ENCODE peak calls at places on chromosomes 7 and 10, in nine cellular contexts. Y is WTC11; R is A549; B is heart left ventricle; M is fibroblast of lung; G is dorsolateral prefrontal cortex; D is CD8-positive, alpha-beta T cell; O is B cell; A is astrocyte of the cerebellum. I is an unnamed sample.

GRCh38 chr7:94368371-94368791 is 26.3 kb upstream of the COL1A2 start:
- DNase-seq in A (peak), D (no peak), G (no peak), R (no peak), O (no peak), B (no peak), Y (no peak), M (peak), I (no peak)

GRCh38 chr7:77525231-77525630 is 11.9 kb upstream of the PTPN12 start:
- DNase-seq in Y (no peak), O (no peak), G (no peak), D (no peak), B (no peak), M (peak), R (no peak), A (no peak), I (no peak)

GRCh38 chr10:12499066-12499465 is 149.7 kb downstream of the CAMK1D start:
- DNase-seq in D (no peak), O (no peak), Y (no peak), M (peak), A (peak), G (no peak), R (no peak), B (no peak), I (no peak)

GRCh38 chr10:98246911-98247820 is 20.8 kb downstream of the LOXL4 start:
- DNase-seq in B (no peak), G (no peak), D (no peak), R (no peak), Y (no peak), O (no peak), M (peak), A (peak), I (no peak)

GRCh38 chr7:3439333-3440030 is 138.4 kb downstream of the SDK1 start:
- DNase-seq in B (no peak), A (peak), M (peak), G (no peak), Y (no peak), D (no peak), R (peak), O (no peak), I (no peak)

GRCh38 chr7:151897201-151897711 is 20.3 kb upstream of the PRKAG2 start:
- DNase-seq in G (no peak), R (no peak), O (no peak), M (no peak), Y (peak), A (no peak), D (no peak), B (no peak), I (no peak)

GRCh38 chr7:158588085-158588877 is 658 bp upstream of the PTPRN2 start:
- DNase-seq in M (no peak), Y (no peak), A (no peak), B (no peak), O (no peak), R (no peak), G (no peak), D (no peak), I (no peak)

GRCh38 chr7:20388064-20388463 is 57.4 kb downstream of the ITGB8 start:
- DNase-seq in D (no peak), O (no peak), Y (no peak), B (no peak), M (peak), A (no peak), G (no peak), R (no peak), I (no peak)

GRCh38 chr7:98619450-98620321 is 2.6 kb downstream of the NPTX2 start:
- DNase-seq in Y (peak), R (no peak), O (no peak), G (no peak), B (peak), A (peak), D (no peak), M (peak), I (no peak)

GRCh38 chr7:1156782-1157535 is 3.0 kb downstream of the ZFAND2A start:
- DNase-seq in R (peak), Y (no peak), B (no peak), M (peak), G (no peak), A (peak), D (no peak), O (no peak), I (no peak)

GRCh38 chr7:2978403-2978802 is 65.3 kb downstream of the CARD11 start:
- DNase-seq in R (no peak), M (peak), Y (peak), A (no peak), D (peak), G (no peak), B (peak), O (peak), I (no peak)

GRCh38 chr7:74561898-74562613 is 95.5 kb upstream of the GTF2I start:
- DNase-seq in A (no peak), Y (no peak), M (no peak), G (no peak), R (no peak), B (no peak), O (no peak), D (no peak), I (no peak)

GRCh38 chr7:50782376-50783208 is at the start of gene GRB10:
- DNase-seq in G (peak), D (no peak), M (peak), B (peak), Y (peak), A (no peak), O (no peak), R (no peak), I (peak)

GRCh38 chr10:30857803-30858202 is 173.9 kb downstream of the ZNF438 start:
- DNase-seq in D (no peak), B (peak), M (peak), G (no peak), Y (no peak), R (no peak), O (no peak), A (no peak), I (no peak)

GRCh38 chr7:112798199-112799159 is 8.3 kb upstream of the TMEM168 start:
- DNase-seq in D (no peak), R (no peak), O (no peak), M (no peak), A (no peak), G (no peak), B (no peak), Y (no peak), I (no peak)

GRCh38 chr7:106865130-106866115 is at the start of gene PIK3CG:
- DNase-seq in B (no peak), M (no peak), A (no peak), R (no peak), D (no peak), G (no peak), O (peak), Y (no peak), I (no peak)

GRCh38 chr10:127063762-127064161 is 132.6 kb downstream of the INSYN2A start:
- DNase-seq in O (no peak), Y (no peak), R (no peak), M (no peak), A (no peak), B (no peak), G (no peak), D (no peak), I (no peak)

GRCh38 chr10:30456262-30456661 is 22.3 kb downstream of the MAP3K8 start:
- DNase-seq in M (no peak), A (no peak), D (no peak), G (no peak), B (peak), O (peak), R (no peak), Y (no peak), I (no peak)

GRCh38 chr10:12333382-12334185 is 15.8 kb upstream of the CAMK1D start:
- DNase-seq in G (no peak), Y (no peak), M (peak), A (peak), D (no peak), R (peak), O (peak), B (peak), I (no peak)

GRCh38 chr7:73851410-73852338 is 9.3 kb upstream of the TMEM270 start:
- DNase-seq in Y (no peak), B (no peak), M (peak), A (peak), D (no peak), G (no peak), O (no peak), R (peak), I (no peak)

GRCh38 chr10:14670551-14671240 is 104.0 kb downstream of the FAM107B start:
- DNase-seq in D (no peak), O (no peak), B (no peak), A (no peak), Y (no peak), M (no peak), G (no peak), R (peak), I (no peak)

GRCh38 chr7:42125321-42125720 is 111.7 kb downstream of the GLI3 start:
- DNase-seq in B (no peak), D (no peak), M (no peak), G (no peak), Y (no peak), O (no peak), A (no peak), R (no peak), I (no peak)

GRCh38 chr7:47678641-47679380 is 96.9 kb upstream of the TNS3 start:
- DNase-seq in D (no peak), R (no peak), O (no peak), G (no peak), A (no peak), B (no peak), Y (no peak), M (no peak), I (no peak)

GRCh38 chr7:114879554-114879953 is 42.3 kb upstream of the MDFIC start:
- DNase-seq in M (peak), D (no peak), G (no peak), B (no peak), R (no peak), O (no peak), A (peak), Y (no peak), I (no peak)

GRCh38 chr10:132850246-132850645 is 64.3 kb upstream of the NKX6-2 start:
- DNase-seq in O (no peak), B (peak), Y (peak), M (no peak), R (no peak), A (no peak), G (no peak), D (no peak), I (no peak)

GRCh38 chr10:105973912-105974311 is 1190.6 kb downstream of the SORCS1 start:
- DNase-seq in G (no peak), B (no peak), O (no peak), D (no peak), A (no peak), Y (no peak), M (no peak), R (no peak), I (no peak)

GRCh38 chr7:122198581-122198980 is 54.5 kb upstream of the AASS start:
- DNase-seq in O (no peak), D (no peak), M (no peak), Y (no peak), A (no peak), B (no peak), G (no peak), R (no peak), I (no peak)

GRCh38 chr10:1417574-1417973 is 319.8 kb downstream of the ADARB2 start:
- DNase-seq in D (no peak), G (no peak), B (no peak), O (no peak), M (no peak), Y (no peak), R (no peak), A (no peak), I (no peak)

GRCh38 chr10:25050402-25050801 is 34.0 kb downstream of the THNSL1 start:
- DNase-seq in M (peak), O (no peak), G (no peak), R (no peak), D (no peak), B (no peak), Y (no peak), A (no peak), I (no peak)

GRCh38 chr7:124033093-124033806 is 383 bp upstream of the TMEM229A start:
- DNase-seq in Y (peak), D (no peak), B (peak), A (no peak), O (no peak), G (peak), R (no peak), M (no peak), I (peak)

GRCh38 chr7:67551027-67551426 is 554.4 kb downstream of the TYW1 start:
- DNase-seq in B (no peak), D (no peak), Y (no peak), M (no peak), R (no peak), G (no peak), O (no peak), A (no peak), I (no peak)

GRCh38 chr10:127619550-127619949 is 70.4 kb downstream of the NPS start:
- DNase-seq in A (no peak), M (no peak), B (no peak), O (no peak), G (peak), D (no peak), Y (no peak), R (no peak), I (no peak)

GRCh38 chr7:123649956-123650355 is 5.7 kb upstream of the LMOD2 start:
- DNase-seq in R (no peak), M (peak), O (no peak), B (no peak), G (no peak), Y (no peak), A (no peak), D (no peak), I (no peak)

GRCh38 chr7:101947899-101948298 is 130.5 kb downstream of the CUX1 start:
- DNase-seq in D (no peak), G (peak), O (no peak), Y (no peak), A (no peak), B (peak), M (peak), R (no peak), I (no peak)

GRCh38 chr7:1040790-1041189 is 3.6 kb upstream of the GPR146 start:
- DNase-seq in A (no peak), M (peak), O (no peak), D (no peak), B (no peak), G (no peak), R (no peak), Y (no peak), I (no peak)

GRCh38 chr10:63681965-63682704 is 160.9 kb downstream of the REEP3 start:
- DNase-seq in R (no peak), D (no peak), O (no peak), M (peak), Y (no peak), A (no peak), G (no peak), B (peak), I (no peak)

GRCh38 chr7:143901360-143901709 is 641 bp downstream of the TCAF1 start:
- DNase-seq in O (no peak), G (no peak), M (peak), R (peak), B (peak), A (peak), Y (no peak), D (no peak), I (no peak)

GRCh38 chr10:58773942-58774341 is 261.3 kb downstream of the BICC1 start:
- DNase-seq in A (no peak), O (no peak), D (no peak), M (no peak), B (no peak), R (no peak), G (no peak), Y (no peak), I (no peak)

GRCh38 chr10:5018150-5018549 is 14.5 kb upstream of the AKR1C2 start:
- DNase-seq in R (no peak), B (no peak), O (no peak), A (no peak), D (no peak), M (no peak), G (no peak), Y (no peak), I (no peak)

GRCh38 chr10:5012595-5012994 is 8.9 kb upstream of the AKR1C2 start:
- DNase-seq in B (no peak), G (no peak), Y (no peak), O (no peak), R (no peak), M (no peak), D (no peak), A (no peak), I (no peak)

GRCh38 chr10:5013385-5013784 is 9.7 kb upstream of the AKR1C2 start:
- DNase-seq in B (no peak), A (no peak), G (no peak), M (no peak), Y (no peak), R (no peak), D (no peak), O (no peak), I (no peak)

GRCh38 chr10:5014936-5015335 is 11.3 kb upstream of the AKR1C2 start:
- DNase-seq in A (no peak), D (no peak), M (no peak), G (no peak), R (peak), O (no peak), B (no peak), Y (no peak), I (no peak)
- TF ChIP-seq CTCF in A (no peak), D (no peak), M (no peak), G (no peak), R (peak), O (no peak), B (no peak), Y (no peak), I (no peak)

GRCh38 chr10:48614481-48615383 is 9.9 kb upstream of the ARHGAP22 start:
- DNase-seq in M (peak), B (no peak), R (peak), Y (no peak), D (no peak), A (no peak), O (no peak), G (no peak), I (no peak)
- TF ChIP-seq CTCF in M (no peak), B (no peak), R (peak), Y (no peak), D (no peak), A (peak), O (peak), G (no peak), I (peak)

GRCh38 chr10:82148764-82149163 is 273.8 kb downstream of the NRG3 start:
- DNase-seq in O (no peak), Y (no peak), B (no peak), G (no peak), A (no peak), R (no peak), D (no peak), M (no peak), I (no peak)

DNA sequence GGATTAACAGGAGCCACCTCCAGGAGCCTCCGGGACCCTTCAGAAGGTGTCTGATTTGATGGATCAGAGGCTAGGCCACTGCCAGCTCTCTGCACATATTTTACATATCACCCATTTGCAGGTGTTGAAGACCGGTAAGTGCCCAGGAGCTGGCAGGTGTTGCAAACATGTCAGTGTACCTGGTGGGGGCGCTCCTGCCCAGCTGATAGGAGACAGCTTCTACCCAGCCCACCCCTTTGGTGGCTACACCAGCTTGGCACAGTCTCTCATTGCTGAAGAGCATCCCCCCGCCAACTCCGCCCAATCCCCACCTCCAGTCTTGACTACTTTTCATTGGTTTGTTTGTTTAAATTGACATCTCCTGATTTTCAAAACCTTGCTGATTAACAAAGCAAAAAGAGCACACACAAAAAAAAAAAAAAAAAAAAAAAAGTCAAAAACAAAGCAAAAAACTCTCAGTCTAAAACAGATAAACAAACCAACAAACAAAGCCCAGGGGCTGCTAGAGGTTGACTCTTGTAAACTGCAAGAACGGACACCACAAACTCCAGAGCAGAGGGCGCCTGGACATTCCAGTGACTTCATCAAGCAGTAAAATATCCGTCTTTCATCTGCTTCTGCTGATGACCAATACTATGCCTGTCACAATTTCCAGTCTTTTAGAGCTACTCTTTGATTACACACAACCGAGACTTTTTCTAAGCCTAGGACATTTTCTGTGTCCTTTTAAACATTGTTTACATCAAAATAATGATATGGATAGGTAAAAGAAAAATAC is 275.3 kb downstream of the NRG3 start:
- DNase-seq in B (peak), D (no peak), R (no peak), G (peak), A (no peak), Y (peak), M (peak), O (no peak), I (peak)
- TF ChIP-seq CTCF in B (no peak), D (no peak), R (no peak), G (peak), A (no peak), Y (peak), M (no peak), O (no peak), I (peak)

DNA sequence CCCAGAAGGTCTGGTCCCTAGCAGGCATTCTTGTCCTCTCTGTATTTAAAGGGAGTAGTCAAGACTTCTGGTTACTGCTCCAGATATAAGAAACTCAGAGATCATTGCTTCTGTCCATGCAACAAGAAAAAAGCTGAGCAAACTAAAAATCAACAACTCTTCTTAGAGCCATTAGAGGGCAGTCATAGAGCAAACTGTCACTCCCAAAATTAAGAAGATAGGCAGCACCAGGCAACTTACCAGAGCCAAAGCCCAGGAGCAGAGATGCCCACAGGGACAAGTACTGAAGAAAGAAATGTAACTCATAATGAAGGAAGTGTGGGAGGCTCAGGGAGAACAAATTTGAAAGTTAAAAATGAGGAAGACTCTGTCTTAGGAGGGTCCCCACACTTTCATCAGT is 472.9 kb upstream of the COBL start:
- DNase-seq in Y (no peak), R (no peak), M (no peak), A (no peak), O (no peak), G (no peak), B (no peak), D (no peak), I (no peak)
- TF ChIP-seq CTCF in Y (peak), R (no peak), M (no peak), A (peak), O (no peak), G (no peak), B (no peak), D (no peak), I (no peak)

GRCh38 chr10:86586516-86586915 is 64.9 kb upstream of the WAPL start:
- DNase-seq in B (no peak), R (no peak), D (no peak), G (peak), A (no peak), O (no peak), Y (no peak), M (no peak), I (no peak)

GRCh38 chr10:86580549-86580886 is 58.9 kb upstream of the WAPL start:
- DNase-seq in B (no peak), M (no peak), O (no peak), Y (no peak), D (no peak), G (no peak), R (no peak), A (no peak), I (no peak)

GRCh38 chr10:86585726-86586048 is 64.1 kb upstream of the WAPL start:
- DNase-seq in G (no peak), O (no peak), B (no peak), D (no peak), A (no peak), Y (no peak), M (no peak), R (no peak), I (no peak)

GRCh38 chr10:86585037-86585725 is 63.6 kb upstream of the WAPL start:
- DNase-seq in O (peak), M (peak), D (peak), R (peak), A (peak), G (peak), B (peak), Y (peak), I (peak)

DNA sequence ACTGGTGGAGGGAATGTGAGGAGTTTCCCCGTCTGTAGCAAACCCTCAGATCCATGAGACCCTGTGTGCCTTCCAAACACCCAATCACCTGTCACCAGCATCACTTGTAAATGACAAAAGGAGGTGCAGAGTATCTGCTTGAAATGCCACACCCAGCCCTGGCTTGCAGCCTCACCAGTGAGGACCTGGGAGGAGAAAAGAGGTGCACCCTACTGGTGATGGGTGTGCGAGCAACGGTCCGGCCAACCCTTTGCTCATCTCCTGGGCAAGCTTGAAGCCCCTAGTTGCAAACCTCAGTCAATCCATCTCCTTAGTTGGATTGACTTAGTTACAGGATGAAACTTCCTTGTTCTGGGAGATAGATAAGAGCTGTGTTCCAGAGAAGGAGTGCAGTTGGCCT is 62.4 kb upstream of the WAPL start:
- DNase-seq in O (no peak), G (no peak), B (no peak), R (peak), Y (peak), A (no peak), M (no peak), D (no peak), I (no peak)
- TF ChIP-seq CTCF in O (no peak), G (no peak), B (no peak), R (no peak), Y (no peak), A (no peak), M (no peak), D (no peak), I (no peak)

GRCh38 chr7:27973625-27974024 is 207.0 kb downstream of the JAZF1 start:
- DNase-seq in M (no peak), D (no peak), B (no peak), G (no peak), R (no peak), Y (no peak), A (no peak), O (no peak), I (no peak)
- TF ChIP-seq CTCF in M (no peak), D (no peak), B (no peak), G (no peak), R (no peak), Y (no peak), A (no peak), O (no peak), I (no peak)

GRCh38 chr10:6203331-6204062 is 765 bp downstream of the PFKFB3 start:
- DNase-seq in Y (peak), B (peak), R (peak), G (peak), M (peak), O (peak), D (peak), A (no peak), I (peak)
- TF ChIP-seq CTCF in Y (peak), B (no peak), R (peak), G (no peak), M (no peak), O (no peak), D (no peak), A (peak), I (no peak)

I was measured in endothelial cell.